ENCODE peak calls at places on chromosome 1, in ten cellular contexts. O is endodermal cell, K is fibroblast of pulmonary artery, J is neuronal stem cell, E is heart left ventricle, W is ovary, T is AG04450, L is PC-9, U is lower lobe of right lung, V is stomach. B is an unnamed sample.

GRCh38 chr1:31010081-31010989 is 55.2 kb downstream of the PUM1 start:
- DNase-seq in J (no peak), U (no peak), T (peak), K (no peak), L (no peak), E (no peak), O (no peak), V (no peak), W (no peak), B (peak)

GRCh38 chr1:93707956-93708355 is 26.3 kb upstream of the BCAR3 start:
- DNase-seq in J (no peak), K (no peak), W (no peak), T (no peak), E (no peak), O (no peak), L (no peak), U (no peak), V (no peak), B (no peak)

GRCh38 chr1:70090875-70091274 is 114.5 kb downstream of the LRRC40 start:
- DNase-seq in W (no peak), J (no peak), T (peak), L (peak), E (no peak), V (no peak), U (no peak), K (peak), O (no peak), B (peak)

GRCh38 chr1:228158151-228158571 is 7.4 kb upstream of the IBA57 start:
- DNase-seq in J (no peak), O (no peak), W (peak), T (no peak), U (peak), V (no peak), E (no peak), L (no peak), K (no peak), B (no peak)

GRCh38 chr1:97379387-97380075 is 541.3 kb downstream of the DPYD start:
- DNase-seq in V (no peak), J (no peak), K (peak), L (no peak), W (no peak), U (no peak), O (no peak), E (no peak), T (peak), B (peak)

GRCh38 chr1:152932170-152932811 is 14.7 kb upstream of the SPRR5 start:
- DNase-seq in V (no peak), W (no peak), O (no peak), L (peak), J (no peak), U (no peak), T (no peak), E (no peak), K (no peak), B (no peak)

GRCh38 chr1:92820024-92820423 is 11.8 kb upstream of the RPL5 start:
- DNase-seq in V (no peak), O (no peak), K (no peak), E (no peak), U (no peak), L (peak), T (no peak), J (no peak), W (no peak), B (no peak)

GRCh38 chr1:16351449-16351993 is 759 bp downstream of the FBXO42 start:
- DNase-seq in T (no peak), K (peak), L (no peak), U (no peak), V (no peak), O (no peak), E (no peak), J (no peak), W (no peak), B (no peak)

GRCh38 chr1:53606197-53607095 is 132.5 kb downstream of the GLIS1 start:
- DNase-seq in L (no peak), T (no peak), U (peak), W (no peak), O (peak), J (no peak), V (no peak), E (no peak), K (no peak), B (no peak)

GRCh38 chr1:100622037-100622436 is 84.1 kb downstream of the GPR88 start:
- DNase-seq in T (peak), V (no peak), L (peak), U (no peak), J (no peak), W (peak), O (peak), E (no peak), K (peak), B (peak)

GRCh38 chr1:29469457-29469856 is 233.1 kb downstream of the PTPRU start:
- DNase-seq in J (no peak), K (no peak), V (no peak), T (no peak), L (no peak), E (no peak), O (peak), W (no peak), U (no peak), B (no peak)
- H3K4me3 ChIP-seq in J (no peak), K (no peak), V (no peak), T (no peak), L (no peak), E (no peak), O (no peak), W (no peak), U (no peak), B (no peak)

DNA sequence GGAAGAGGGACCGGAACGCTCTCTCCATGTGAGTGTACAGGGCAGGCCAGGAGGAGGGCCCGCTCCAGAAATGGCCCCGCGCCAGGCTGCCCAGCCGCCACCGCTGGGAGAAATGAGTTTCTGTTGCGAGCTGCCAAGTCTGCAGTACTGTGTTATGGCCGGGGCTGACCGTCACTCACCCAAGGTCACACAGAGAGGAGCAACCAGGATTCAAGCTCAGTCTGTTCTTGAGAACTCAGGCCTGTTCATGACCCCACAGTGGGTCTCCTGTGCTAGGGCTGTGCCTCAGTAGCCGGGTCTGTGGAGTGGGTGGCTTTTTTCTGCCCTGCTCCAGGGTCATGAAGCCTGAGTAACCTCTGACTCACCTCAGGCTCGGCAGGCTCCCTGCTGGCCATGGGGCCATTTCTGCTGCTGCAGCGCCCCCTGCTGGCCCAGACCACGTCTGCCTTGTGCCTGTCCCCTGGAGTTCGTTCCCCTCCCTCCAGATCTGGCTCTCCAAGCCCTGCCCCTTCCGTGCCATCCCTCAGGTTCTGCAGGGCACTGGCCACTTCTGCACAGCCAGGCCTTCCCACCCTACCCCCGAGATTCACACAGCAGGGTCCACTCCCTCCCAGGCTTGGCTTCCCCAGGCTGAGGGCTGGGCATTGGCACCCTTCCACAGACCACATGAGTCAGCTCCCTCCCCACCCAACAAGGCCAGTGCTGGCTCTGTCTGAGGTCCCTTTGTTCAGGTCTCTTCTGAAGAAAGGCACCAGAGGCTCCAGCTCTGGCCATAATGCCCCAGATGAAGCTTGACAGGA is 51.8 kb downstream of the EDN2 start:
- DNase-seq in K (peak), V (peak), O (peak), L (peak), W (peak), J (peak), U (peak), T (peak), E (peak), B (peak)
- H3K4me3 ChIP-seq in K (no peak), V (no peak), O (no peak), L (no peak), W (no peak), J (no peak), U (peak), T (no peak), E (no peak), B (no peak)

GRCh38 chr1:183029591-183030000 is 6.4 kb downstream of the LAMC1 start:
- DNase-seq in W (no peak), K (peak), J (no peak), V (no peak), E (no peak), U (no peak), T (no peak), O (no peak), L (peak), B (no peak)
- H3K4me3 ChIP-seq in W (no peak), K (peak), J (no peak), V (peak), E (no peak), U (no peak), T (peak), O (no peak), L (peak), B (no peak)

GRCh38 chr1:95116666-95117206 is 419 bp upstream of the TLCD4 start:
- DNase-seq in E (peak), T (no peak), K (peak), J (peak), O (peak), L (peak), U (peak), W (peak), V (peak), B (no peak)
- H3K4me3 ChIP-seq in E (peak), T (peak), K (peak), J (peak), O (peak), L (peak), U (peak), W (peak), V (peak), B (peak)

GRCh38 chr1:203764105-203765028 is 616 bp upstream of the LAX1 start:
- DNase-seq in U (no peak), J (no peak), K (no peak), W (no peak), L (no peak), T (no peak), O (no peak), V (no peak), E (no peak), B (no peak)
- H3K4me3 ChIP-seq in U (no peak), J (no peak), K (no peak), W (no peak), L (no peak), T (no peak), O (no peak), V (no peak), E (no peak), B (no peak)